ENCODE peak calls at places on chromosome 3, in nine cellular contexts. One of them, this sample, is unnamed.

GRCh38 chr3:40044487-40044886 is 235.1 kb downstream of the MYRIP start:
- DNase-seq in ascending aorta: no peak
- DNase-seq in tibial nerve: no peak
- DNase-seq in Panc1: no peak
- DNase-seq in IMR-90: no peak
- DNase-seq in mesenchymal stem cell: peak; percentile 20
- DNase-seq in neural progenitor cell: no peak
- DNase-seq in uterus: no peak
- DNase-seq in naive thymus-derived CD4-positive, alpha-beta T cell: no peak
- DNase-seq in this sample: no peak

GRCh38 chr3:133124511-133124910 is 86.3 kb downstream of the TMEM108 start:
- DNase-seq in ascending aorta: no peak
- DNase-seq in tibial nerve: no peak
- DNase-seq in Panc1: no peak
- DNase-seq in IMR-90: no peak
- DNase-seq in mesenchymal stem cell: no peak
- DNase-seq in neural progenitor cell: peak; percentile 8
- DNase-seq in uterus: no peak
- DNase-seq in naive thymus-derived CD4-positive, alpha-beta T cell: no peak
- DNase-seq in this sample: no peak

GRCh38 chr3:43024183-43024865 is 45.2 kb downstream of the GASK1A start:
- DNase-seq in ascending aorta: no peak
- DNase-seq in tibial nerve: no peak
- DNase-seq in Panc1: no peak
- DNase-seq in IMR-90: no peak
- DNase-seq in mesenchymal stem cell: no peak
- DNase-seq in neural progenitor cell: no peak
- DNase-seq in uterus: no peak
- DNase-seq in naive thymus-derived CD4-positive, alpha-beta T cell: peak; percentile 78
- DNase-seq in this sample: peak; percentile 70

GRCh38 chr3:196122021-196122687 is 40.3 kb upstream of the TFRC start:
- DNase-seq in ascending aorta: no peak
- DNase-seq in tibial nerve: no peak
- DNase-seq in Panc1: no peak
- DNase-seq in IMR-90: peak; percentile 7
- DNase-seq in mesenchymal stem cell: no peak
- DNase-seq in neural progenitor cell: no peak
- DNase-seq in uterus: no peak
- DNase-seq in naive thymus-derived CD4-positive, alpha-beta T cell: no peak
- DNase-seq in this sample: no peak

GRCh38 chr3:27097171-27097570 is 272.0 kb downstream of the NEK10 start:
- DNase-seq in ascending aorta: no peak
- DNase-seq in tibial nerve: no peak
- DNase-seq in Panc1: no peak
- DNase-seq in IMR-90: no peak
- DNase-seq in mesenchymal stem cell: no peak
- DNase-seq in neural progenitor cell: no peak
- DNase-seq in uterus: no peak
- DNase-seq in naive thymus-derived CD4-positive, alpha-beta T cell: no peak
- DNase-seq in this sample: no peak

GRCh38 chr3:45553469-45553974 is 41.0 kb upstream of the LIMD1 start:
- DNase-seq in ascending aorta: no peak
- DNase-seq in tibial nerve: no peak
- DNase-seq in Panc1: no peak
- DNase-seq in IMR-90: peak; percentile 83
- DNase-seq in mesenchymal stem cell: peak; percentile 49
- DNase-seq in neural progenitor cell: no peak
- DNase-seq in uterus: peak; percentile 47
- DNase-seq in naive thymus-derived CD4-positive, alpha-beta T cell: no peak
- DNase-seq in this sample: no peak

GRCh38 chr3:85567074-85567676 is 608.4 kb downstream of the CADM2 start:
- DNase-seq in ascending aorta: no peak
- DNase-seq in tibial nerve: peak; percentile 23
- DNase-seq in Panc1: no peak
- DNase-seq in IMR-90: peak; percentile 29
- DNase-seq in mesenchymal stem cell: no peak
- DNase-seq in neural progenitor cell: peak; percentile 82
- DNase-seq in uterus: no peak
- DNase-seq in naive thymus-derived CD4-positive, alpha-beta T cell: no peak
- DNase-seq in this sample: no peak

GRCh38 chr3:151356791-151357460 is 27.6 kb upstream of the P2RY13 start:
- DNase-seq in ascending aorta: no peak
- DNase-seq in tibial nerve: no peak
- DNase-seq in Panc1: no peak
- DNase-seq in IMR-90: peak; percentile 30
- DNase-seq in mesenchymal stem cell: no peak
- DNase-seq in neural progenitor cell: no peak
- DNase-seq in uterus: no peak
- DNase-seq in naive thymus-derived CD4-positive, alpha-beta T cell: no peak
- DNase-seq in this sample: no peak

GRCh38 chr3:159872374-159873109 is 116.1 kb upstream of the IL12A start:
- DNase-seq in ascending aorta: no peak
- DNase-seq in tibial nerve: no peak
- DNase-seq in Panc1: peak; percentile 84
- DNase-seq in IMR-90: peak; percentile 95
- DNase-seq in mesenchymal stem cell: peak; percentile 90
- DNase-seq in neural progenitor cell: no peak
- DNase-seq in uterus: no peak
- DNase-seq in naive thymus-derived CD4-positive, alpha-beta T cell: no peak
- DNase-seq in this sample: no peak

GRCh38 chr3:107690522-107691138 is 167.9 kb downstream of the BBX start:
- DNase-seq in ascending aorta: no peak
- DNase-seq in tibial nerve: no peak
- DNase-seq in Panc1: peak; percentile 8
- DNase-seq in IMR-90: peak; percentile 73
- DNase-seq in mesenchymal stem cell: peak; percentile 68
- DNase-seq in neural progenitor cell: peak; percentile 61
- DNase-seq in uterus: no peak
- DNase-seq in naive thymus-derived CD4-positive, alpha-beta T cell: peak; percentile 4
- DNase-seq in this sample: peak; percentile 76

GRCh38 chr3:149831321-149831720 is 18.3 kb downstream of the RNF13 start:
- DNase-seq in ascending aorta: no peak
- DNase-seq in tibial nerve: no peak
- DNase-seq in Panc1: no peak
- DNase-seq in IMR-90: no peak
- DNase-seq in mesenchymal stem cell: no peak
- DNase-seq in neural progenitor cell: no peak
- DNase-seq in uterus: no peak
- DNase-seq in naive thymus-derived CD4-positive, alpha-beta T cell: no peak
- DNase-seq in this sample: no peak
- H3K9me3 ChIP-seq in ascending aorta: peaks cover 25% of the 10 kb centered on the region
- H3K9me3 ChIP-seq in tibial nerve: no peaks in the 10 kb centered on the region
- H3K9me3 ChIP-seq in Panc1: peaks cover 52% of the 10 kb centered on the region
- H3K9me3 ChIP-seq in IMR-90: peaks cover 8% of the 10 kb centered on the region
- H3K9me3 ChIP-seq in mesenchymal stem cell: peaks cover 36% of the 10 kb centered on the region
- H3K9me3 ChIP-seq in neural progenitor cell: peaks cover 26% of the 10 kb centered on the region
- H3K9me3 ChIP-seq in uterus: peaks cover 11% of the 10 kb centered on the region
- H3K9me3 ChIP-seq in naive thymus-derived CD4-positive, alpha-beta T cell: peaks cover 13% of the 10 kb centered on the region
- H3K9me3 ChIP-seq in this sample: peaks cover 49% of the 10 kb centered on the region

DNA sequence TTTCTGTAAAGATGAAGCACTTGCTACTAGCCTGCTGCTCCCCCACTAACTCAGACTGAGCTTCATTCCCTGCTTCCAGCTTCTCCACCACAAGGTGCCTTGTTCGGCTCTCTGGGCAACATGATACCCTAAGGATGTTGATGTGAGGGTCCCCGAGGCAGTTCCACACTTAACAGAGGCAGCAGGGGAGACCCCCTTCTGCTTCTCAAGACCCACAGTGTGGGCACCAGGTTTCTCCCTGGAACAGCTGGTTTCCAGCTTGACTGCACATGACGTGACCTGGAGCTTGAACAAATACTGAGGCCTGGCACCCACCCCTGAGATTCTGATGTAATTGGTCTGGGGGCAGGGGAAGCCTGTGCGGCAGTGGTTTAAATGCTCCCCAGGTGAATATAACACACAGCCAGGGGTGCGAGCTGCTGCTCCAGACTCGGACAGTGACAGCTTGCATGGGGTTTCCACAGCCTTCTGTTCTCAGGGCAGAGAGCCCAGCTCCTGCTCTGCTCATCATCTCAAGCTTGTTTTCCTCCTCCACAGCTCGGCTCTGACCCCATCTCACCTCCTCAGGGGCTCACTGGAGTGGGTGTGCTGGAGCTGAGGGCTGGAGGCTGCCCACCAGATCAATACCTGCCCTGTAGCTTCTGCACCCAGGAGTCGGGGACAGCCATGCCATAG is 95.0 kb upstream of the HACD2 start:
- DNase-seq in ascending aorta: no peak
- DNase-seq in tibial nerve: no peak
- DNase-seq in Panc1: no peak
- DNase-seq in IMR-90: no peak
- DNase-seq in mesenchymal stem cell: no peak
- DNase-seq in neural progenitor cell: no peak
- DNase-seq in uterus: peak; percentile 63
- DNase-seq in naive thymus-derived CD4-positive, alpha-beta T cell: no peak
- DNase-seq in this sample: no peak
- H3K4me1 ChIP-seq in ascending aorta: peaks cover 28% of the 10 kb centered on the region
- H3K4me1 ChIP-seq in tibial nerve: no peaks in the 10 kb centered on the region
- H3K4me1 ChIP-seq in Panc1: no peaks in the 10 kb centered on the region
- H3K4me1 ChIP-seq in IMR-90: peaks cover 16% of the 10 kb centered on the region
- H3K4me1 ChIP-seq in mesenchymal stem cell: peaks cover 53% of the 10 kb centered on the region
- H3K4me1 ChIP-seq in neural progenitor cell: no peaks in the 10 kb centered on the region
- H3K4me1 ChIP-seq in uterus: peaks cover 33% of the 10 kb centered on the region
- H3K4me1 ChIP-seq in naive thymus-derived CD4-positive, alpha-beta T cell: no peaks in the 10 kb centered on the region
- H3K4me1 ChIP-seq in this sample: no peaks in the 10 kb centered on the region

GRCh38 chr3:101936419-101937331 is 87.4 kb downstream of the NFKBIZ start:
- DNase-seq in ascending aorta: no peak
- DNase-seq in tibial nerve: no peak
- DNase-seq in Panc1: no peak
- DNase-seq in IMR-90: peak; percentile 94
- DNase-seq in mesenchymal stem cell: peak; percentile 94
- DNase-seq in neural progenitor cell: no peak
- DNase-seq in uterus: no peak
- DNase-seq in naive thymus-derived CD4-positive, alpha-beta T cell: peak; percentile 60
- DNase-seq in this sample: no peak
- H3K4me3 ChIP-seq in ascending aorta: no peak overlapping the region
- H3K4me3 ChIP-seq in tibial nerve: no peak overlapping the region
- H3K4me3 ChIP-seq in Panc1: no peak overlapping the region
- H3K4me3 ChIP-seq in IMR-90: no peak overlapping the region
- H3K4me3 ChIP-seq in mesenchymal stem cell: no peak overlapping the region
- H3K4me3 ChIP-seq in neural progenitor cell: no peak overlapping the region
- H3K4me3 ChIP-seq in uterus: no peak overlapping the region
- H3K4me3 ChIP-seq in naive thymus-derived CD4-positive, alpha-beta T cell: peak overlapping the region; percentile 9
- H3K4me3 ChIP-seq in this sample: peak overlapping the region; percentile 71

GRCh38 chr3:13901935-13902584 is 22.2 kb upstream of the WNT7A start:
- DNase-seq in ascending aorta: no peak
- DNase-seq in tibial nerve: no peak
- DNase-seq in Panc1: no peak
- DNase-seq in IMR-90: no peak
- DNase-seq in mesenchymal stem cell: no peak
- DNase-seq in neural progenitor cell: no peak
- DNase-seq in uterus: no peak
- DNase-seq in naive thymus-derived CD4-positive, alpha-beta T cell: no peak
- DNase-seq in this sample: no peak
- H3K9me3 ChIP-seq in ascending aorta: peaks cover 64% of the 10 kb centered on the region
- H3K9me3 ChIP-seq in tibial nerve: no peaks in the 10 kb centered on the region
- H3K9me3 ChIP-seq in Panc1: peaks cover 20% of the 10 kb centered on the region
- H3K9me3 ChIP-seq in IMR-90: peaks cover 13% of the 10 kb centered on the region
- H3K9me3 ChIP-seq in mesenchymal stem cell: peaks cover 91% of the 10 kb centered on the region
- H3K9me3 ChIP-seq in neural progenitor cell: peaks cover 23% of the 10 kb centered on the region
- H3K9me3 ChIP-seq in uterus: no peaks in the 10 kb centered on the region
- H3K9me3 ChIP-seq in naive thymus-derived CD4-positive, alpha-beta T cell: peaks cover 48% of the 10 kb centered on the region
- H3K9me3 ChIP-seq in this sample: peaks cover 71% of the 10 kb centered on the region

DNA sequence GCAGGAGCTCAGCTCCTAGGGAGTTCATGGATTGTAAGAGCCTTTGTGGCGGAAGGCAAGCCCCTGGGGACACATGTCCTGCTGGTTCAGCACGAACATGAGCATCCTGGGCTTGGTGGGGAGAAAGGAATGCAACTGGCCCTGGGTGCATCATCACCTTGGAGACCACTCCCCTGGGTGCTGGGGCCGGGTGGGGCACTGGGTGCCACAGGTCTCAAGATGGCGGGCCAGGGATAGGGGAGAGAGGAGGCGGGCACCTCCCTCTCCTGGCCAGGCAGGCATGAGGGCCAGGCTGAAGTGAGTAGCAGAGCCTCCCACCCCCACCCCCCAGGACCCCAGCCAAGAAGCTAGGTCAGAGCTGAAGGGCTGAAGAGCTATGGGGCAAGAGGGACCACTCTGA is 768 bp downstream of the PCBP4 start:
- DNase-seq in ascending aorta: no peak
- DNase-seq in tibial nerve: no peak
- DNase-seq in Panc1: no peak
- DNase-seq in IMR-90: no peak
- DNase-seq in mesenchymal stem cell: no peak
- DNase-seq in neural progenitor cell: no peak
- DNase-seq in uterus: no peak
- DNase-seq in naive thymus-derived CD4-positive, alpha-beta T cell: no peak
- DNase-seq in this sample: no peak
- H3K4me1 ChIP-seq in ascending aorta: peaks cover 8% of the 10 kb centered on the region
- H3K4me1 ChIP-seq in tibial nerve: no peaks in the 10 kb centered on the region
- H3K4me1 ChIP-seq in Panc1: peaks cover 12% of the 10 kb centered on the region
- H3K4me1 ChIP-seq in IMR-90: peaks cover 28% of the 10 kb centered on the region
- H3K4me1 ChIP-seq in mesenchymal stem cell: peaks cover 41% of the 10 kb centered on the region
- H3K4me1 ChIP-seq in neural progenitor cell: peaks cover 63% of the 10 kb centered on the region
- H3K4me1 ChIP-seq in uterus: peaks cover 15% of the 10 kb centered on the region
- H3K4me1 ChIP-seq in naive thymus-derived CD4-positive, alpha-beta T cell: peaks cover 9% of the 10 kb centered on the region
- H3K4me1 ChIP-seq in this sample: peaks cover 22% of the 10 kb centered on the region

DNA sequence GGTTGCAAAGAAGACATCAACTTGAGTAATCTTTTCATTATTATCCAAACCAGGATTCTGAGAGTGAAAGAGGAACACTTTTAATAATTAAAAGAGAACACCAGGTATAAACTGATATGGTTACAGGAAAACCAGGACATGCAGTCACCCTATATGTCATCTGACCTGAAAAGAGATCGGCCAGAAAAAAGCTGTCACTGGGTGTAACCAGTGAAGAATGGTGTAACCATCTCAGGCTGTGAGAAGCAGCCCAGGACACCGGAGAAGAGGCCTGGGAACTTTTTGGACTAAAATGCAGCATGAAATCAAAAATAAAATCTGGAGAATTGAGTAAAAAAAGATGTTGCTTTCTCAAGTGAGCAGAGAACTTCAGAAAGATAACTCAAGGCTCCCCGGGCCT is 10.1 kb upstream of the CCDC80 start:
- DNase-seq in ascending aorta: no peak
- DNase-seq in tibial nerve: no peak
- DNase-seq in Panc1: no peak
- DNase-seq in IMR-90: no peak
- DNase-seq in mesenchymal stem cell: no peak
- DNase-seq in neural progenitor cell: no peak
- DNase-seq in uterus: no peak
- DNase-seq in naive thymus-derived CD4-positive, alpha-beta T cell: no peak
- DNase-seq in this sample: no peak
- H3K4me3 ChIP-seq in ascending aorta: no peak overlapping the region
- H3K4me3 ChIP-seq in tibial nerve: no peak overlapping the region
- H3K4me3 ChIP-seq in Panc1: no peak overlapping the region
- H3K4me3 ChIP-seq in IMR-90: no peak overlapping the region
- H3K4me3 ChIP-seq in mesenchymal stem cell: no peak overlapping the region
- H3K4me3 ChIP-seq in neural progenitor cell: no peak overlapping the region
- H3K4me3 ChIP-seq in uterus: no peak overlapping the region
- H3K4me3 ChIP-seq in naive thymus-derived CD4-positive, alpha-beta T cell: no peak overlapping the region
- H3K4me3 ChIP-seq in this sample: no peak overlapping the region

DNA sequence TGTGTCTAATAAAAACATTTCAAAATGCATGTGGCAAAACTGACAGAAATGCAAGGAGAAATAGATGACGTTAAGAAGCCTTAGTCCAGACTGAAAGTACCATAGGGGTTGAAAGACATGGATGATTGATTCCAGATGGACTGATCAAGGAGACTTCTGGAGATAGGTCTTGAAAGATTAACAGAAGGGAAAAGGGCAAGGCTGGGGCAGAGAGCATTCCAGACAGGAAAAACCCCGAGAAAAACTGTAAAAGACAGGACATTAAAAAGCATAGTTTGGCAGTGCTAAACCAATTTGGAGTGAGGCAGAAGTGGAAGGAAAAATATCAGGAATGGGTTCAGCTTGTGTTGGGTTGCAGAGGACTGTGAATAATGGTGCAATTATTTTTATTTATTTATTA is 375.2 kb upstream of the SGO1 start:
- DNase-seq in ascending aorta: no peak
- DNase-seq in tibial nerve: no peak
- DNase-seq in Panc1: no peak
- DNase-seq in IMR-90: no peak
- DNase-seq in mesenchymal stem cell: no peak
- DNase-seq in neural progenitor cell: no peak
- DNase-seq in uterus: no peak
- DNase-seq in naive thymus-derived CD4-positive, alpha-beta T cell: no peak
- DNase-seq in this sample: no peak
- H3K9me3 ChIP-seq in ascending aorta: no peaks in the 10 kb centered on the region
- H3K9me3 ChIP-seq in tibial nerve: no peaks in the 10 kb centered on the region
- H3K9me3 ChIP-seq in Panc1: no peaks in the 10 kb centered on the region
- H3K9me3 ChIP-seq in IMR-90: no peaks in the 10 kb centered on the region
- H3K9me3 ChIP-seq in mesenchymal stem cell: no peaks in the 10 kb centered on the region
- H3K9me3 ChIP-seq in neural progenitor cell: no peaks in the 10 kb centered on the region
- H3K9me3 ChIP-seq in uterus: no peaks in the 10 kb centered on the region
- H3K9me3 ChIP-seq in naive thymus-derived CD4-positive, alpha-beta T cell: no peaks in the 10 kb centered on the region
- H3K9me3 ChIP-seq in this sample: no peaks in the 10 kb centered on the region